ENCODE peak calls at places on chromosomes 12 and 14, in eight cellular contexts. M is LoVo, D is GDM1, U is SW480, X is CMK, S is GM19239, G is kidney tubule cell, F is posterior cingulate gyrus. Q is an unnamed sample.

GRCh38 chr12:32877670-32878459 is 18.7 kb downstream of the PKP2 start:
- DNase-seq in M (no peak), D (no peak), U (no peak), X (no peak), S (no peak), G (no peak), F (peak; percentile 58), Q (no peak)

GRCh38 chr12:121188227-121188626 is 21.7 kb upstream of the P2RX4 start:
- DNase-seq in M (no peak), D (no peak), U (no peak), X (no peak), S (no peak), G (no peak), F (no peak), Q (no peak)

GRCh38 chr12:12562016-12562483 is 613 bp downstream of the DUSP16 start:
- DNase-seq in M (peak; percentile 32), D (no peak), U (peak; percentile 46), X (no peak), S (no peak), G (peak; percentile 33), F (no peak), Q (peak; percentile 18)

GRCh38 chr14:92677087-92677668 is 71.2 kb downstream of the LGMN start:
- DNase-seq in M (no peak), D (peak; percentile 89), U (no peak), X (peak; percentile 53), S (peak; percentile 82), G (no peak), F (no peak), Q (no peak)

GRCh38 chr14:22848391-22849164 is 12.2 kb downstream of the MMP14 start:
- DNase-seq in M (no peak), D (no peak), U (no peak), X (no peak), S (no peak), G (peak; percentile 62), F (no peak), Q (no peak)

GRCh38 chr14:51096870-51097269 is 2.0 kb upstream of the TRIM9 start:
- DNase-seq in M (no peak), D (no peak), U (no peak), X (no peak), S (no peak), G (no peak), F (no peak), Q (no peak)

GRCh38 chr12:96236221-96236822 is 42.1 kb downstream of the ELK3 start:
- DNase-seq in M (no peak), D (no peak), U (no peak), X (no peak), S (no peak), G (no peak), F (no peak), Q (no peak)

GRCh38 chr14:54087376-54087775 is 130.8 kb upstream of the BMP4 start:
- DNase-seq in M (no peak), D (no peak), U (no peak), X (no peak), S (no peak), G (no peak), F (no peak), Q (no peak)

GRCh38 chr12:115872919-115873357 is 404.6 kb downstream of the MED13L start:
- DNase-seq in M (peak; percentile 92), D (no peak), U (no peak), X (no peak), S (no peak), G (peak; percentile 47), F (no peak), Q (no peak)